ENCODE peak calls at places on chromosomes 2 and 18, in eight cellular contexts. B is fibroblast of pulmonary artery, F is memory B cell, O is iPS DF 19.7, Z is GM13977, M is tibial artery, I is WERI-Rb-1, H is GM23338. L is an unnamed sample.

GRCh38 chr18:70243131-70243530 is 37.6 kb upstream of the RTTN start:
- DNase-seq in B (no peak), F (no peak), O (no peak), Z (no peak), M (no peak), I (no peak), H (no peak), L (no peak)

GRCh38 chr2:23446916-23447315 is 61.9 kb downstream of the KLHL29 start:
- DNase-seq in B (no peak), F (no peak), O (no peak), Z (no peak), M (no peak), I (no peak), H (no peak), L (no peak)

GRCh38 chr2:102144128-102144527 is 1.6 kb downstream of the IL1R1 start:
- DNase-seq in B (peak), F (no peak), O (no peak), Z (no peak), M (no peak), I (no peak), H (no peak), L (no peak)

GRCh38 chr2:201107624-201108023 is 8.3 kb upstream of the CFLAR start:
- DNase-seq in B (no peak), F (no peak), O (no peak), Z (no peak), M (no peak), I (no peak), H (no peak), L (no peak)

GRCh38 chr18:10038268-10038667 is 124.5 kb downstream of the VAPA start:
- DNase-seq in B (no peak), F (no peak), O (no peak), Z (no peak), M (no peak), I (no peak), H (no peak), L (no peak)

GRCh38 chr2:201471732-201472395 is 20.3 kb downstream of the STRADB start:
- DNase-seq in B (peak), F (no peak), O (no peak), Z (no peak), M (no peak), I (no peak), H (no peak), L (no peak)

GRCh38 chr2:85413592-85414421 is 3.6 kb upstream of the CAPG start:
- DNase-seq in B (peak), F (no peak), O (no peak), Z (no peak), M (no peak), I (no peak), H (peak), L (no peak)

GRCh38 chr2:46857871-46858696 is 57.5 kb downstream of the MCFD2 start:
- DNase-seq in B (peak), F (no peak), O (no peak), Z (no peak), M (no peak), I (no peak), H (no peak), L (no peak)

GRCh38 chr2:18428516-18428915 is 131.9 kb downstream of the RDH14 start:
- DNase-seq in B (no peak), F (no peak), O (no peak), Z (no peak), M (no peak), I (no peak), H (no peak), L (no peak)

GRCh38 chr2:146986161-146986560 is 858.7 kb upstream of the ACVR2A start:
- DNase-seq in B (peak), F (no peak), O (no peak), Z (no peak), M (no peak), I (no peak), H (no peak), L (no peak)

GRCh38 chr18:63344918-63345317 is 22.1 kb downstream of the KDSR start:
- DNase-seq in B (no peak), F (no peak), O (no peak), Z (no peak), M (no peak), I (no peak), H (no peak), L (no peak)